ENCODE peak calls at places on chromosomes 7 and 10, in seven cellular contexts. V is neural progenitor cell, Q is brain microvascular endothelial cell, A is adrenal gland, C is sigmoid colon, X is body of pancreas, E is spleen. B is an unnamed sample.

GRCh38 chr7:3056713-3057388 is 13.2 kb upstream of the CARD11 start:
- DNase-seq in E (no peak), Q (no peak), X (peak; percentile 18), A (no peak), C (no peak), V (no peak), B (no peak)

GRCh38 chr7:157715071-157715937 is 378.5 kb downstream of the DNAJB6 start:
- DNase-seq in Q (no peak), C (peak; percentile 44), V (no peak), X (no peak), E (peak; percentile 65), A (no peak), B (peak; percentile 36)

GRCh38 chr10:17115683-17116082 is 13.9 kb downstream of the CUBN start:
- DNase-seq in A (no peak), C (no peak), V (no peak), E (no peak), X (no peak), Q (peak; percentile 44), B (no peak)

GRCh38 chr7:10685040-10685439 is 288.6 kb upstream of the PHF14 start:
- DNase-seq in V (no peak), Q (no peak), A (no peak), C (no peak), X (no peak), E (no peak), B (no peak)

GRCh38 chr10:64535131-64535867 is 1014.1 kb downstream of the REEP3 start:
- DNase-seq in C (no peak), V (no peak), E (no peak), Q (no peak), A (no peak), X (no peak), B (no peak)

GRCh38 chr10:1255166-1255565 is 199.0 kb downstream of the WDR37 start:
- DNase-seq in A (no peak), E (peak; percentile 58), V (no peak), Q (peak; percentile 9), X (no peak), C (no peak), B (no peak)

GRCh38 chr10:11042375-11042774 is 24.7 kb downstream of the CELF2 start:
- DNase-seq in V (no peak), E (no peak), X (no peak), C (no peak), A (no peak), Q (peak; percentile 53), B (no peak)

GRCh38 chr7:102875700-102876192 is 37.1 kb upstream of the LRRC17 start:
- DNase-seq in A (no peak), Q (peak; percentile 99), C (no peak), X (peak; percentile 55), E (no peak), V (no peak), B (peak; percentile 93)

GRCh38 chr10:78905015-78905939 is 163.5 kb upstream of the ZMIZ1 start:
- DNase-seq in Q (no peak), C (no peak), X (no peak), A (peak; percentile 11), V (no peak), E (no peak), B (no peak)

GRCh38 chr7:116212859-116213258 is 2.5 kb downstream of the TES start:
- DNase-seq in E (no peak), V (no peak), Q (no peak), C (no peak), X (no peak), A (no peak), B (no peak)

GRCh38 chr7:74612015-74612829 is 45.3 kb upstream of the GTF2I start:
- DNase-seq in X (peak; percentile 53), Q (peak; percentile 33), A (no peak), V (peak; percentile 18), E (no peak), C (peak; percentile 66), B (no peak)

GRCh38 chr10:14879801-14880193 is 1.1 kb downstream of the SUV39H2 start:
- DNase-seq in Q (no peak), E (no peak), A (no peak), X (no peak), C (no peak), V (no peak), B (no peak)

GRCh38 chr10:70588255-70588654 is 14.3 kb downstream of the PRF1 start:
- DNase-seq in V (no peak), E (no peak), Q (no peak), X (no peak), C (no peak), A (no peak), B (peak; percentile 5)

GRCh38 chr10:58608826-58609225 is 96.2 kb downstream of the BICC1 start:
- DNase-seq in V (no peak), C (no peak), X (no peak), Q (no peak), A (no peak), E (no peak), B (no peak)

GRCh38 chr7:106367018-106367420 is 82.2 kb upstream of the NAMPT start:
- DNase-seq in E (peak; percentile 79), A (no peak), C (no peak), X (no peak), Q (peak; percentile 14), V (peak; percentile 39), B (peak; percentile 45)

GRCh38 chr7:155299539-155300202 is 2.0 kb downstream of the INSIG1 start:
- DNase-seq in A (no peak), Q (no peak), E (no peak), V (peak; percentile 56), C (no peak), X (no peak), B (no peak)

GRCh38 chr10:93473161-93473560 is 9.0 kb downstream of the MYOF start:
- DNase-seq in Q (no peak), C (peak; percentile 36), X (no peak), E (no peak), A (no peak), V (no peak), B (no peak)

GRCh38 chr10:93475227-93475626 is 6.9 kb downstream of the MYOF start:
- DNase-seq in E (no peak), V (no peak), A (no peak), X (no peak), Q (no peak), C (no peak), B (no peak)

GRCh38 chr10:93473804-93474472 is 8.2 kb downstream of the MYOF start:
- DNase-seq in E (no peak), Q (no peak), X (no peak), A (no peak), C (peak; percentile 50), V (no peak), B (no peak)

GRCh38 chr10:93476756-93477155 is 5.4 kb downstream of the MYOF start:
- DNase-seq in V (no peak), Q (no peak), C (no peak), A (no peak), E (no peak), X (no peak), B (no peak)

DNA sequence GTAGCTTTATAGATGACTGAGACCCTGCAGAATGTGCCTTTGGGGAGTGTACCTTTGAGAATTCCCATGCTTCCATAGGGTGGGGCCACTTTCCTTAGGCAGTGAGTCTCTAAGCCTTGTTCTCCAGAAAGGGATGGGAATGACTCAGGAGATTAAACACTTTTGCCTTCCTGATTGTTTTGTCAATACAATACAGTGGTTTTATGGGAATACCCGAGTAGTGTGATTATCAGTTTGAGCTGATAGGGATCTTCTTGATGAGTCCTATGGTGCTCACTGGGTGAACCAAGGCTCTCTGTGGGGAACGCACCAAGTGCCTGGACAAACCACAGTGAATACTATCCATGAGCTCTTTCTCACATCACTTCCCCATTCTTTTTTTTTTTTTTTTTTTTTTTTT is 6.3 kb downstream of the MYOF start:
- DNase-seq in C (no peak), Q (peak; percentile 63), V (no peak), E (no peak), A (no peak), X (no peak), B (peak; percentile 79)
- H3K4me3 ChIP-seq in C (no peak overlapping the region), Q (no peak overlapping the region), V (no peak overlapping the region), E (no peak overlapping the region), A (no peak overlapping the region), X (no peak overlapping the region), B (no peak overlapping the region)

DNA sequence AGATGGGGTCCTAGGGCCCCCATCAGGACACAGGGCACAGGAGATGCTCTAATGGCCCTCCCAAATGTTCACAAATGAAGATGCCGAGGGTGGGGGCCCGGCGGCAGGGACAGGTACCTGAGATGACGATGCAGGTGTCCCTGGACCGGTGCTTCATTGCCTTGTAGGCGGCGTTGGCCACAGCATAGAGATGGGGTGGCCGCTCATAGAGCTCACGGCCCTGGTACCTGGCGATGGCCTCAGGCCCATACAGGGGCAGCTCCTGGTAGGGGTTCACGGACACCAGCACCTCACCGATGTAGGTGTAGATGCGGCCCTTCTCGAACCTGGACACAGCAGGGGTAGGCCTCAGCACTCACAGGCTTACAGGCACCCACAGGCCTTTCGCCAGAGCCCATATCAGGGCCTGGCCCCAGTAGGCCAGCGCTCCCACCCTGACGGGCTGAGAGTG is 2.0 kb downstream of the MYO1G start:
- DNase-seq in X (no peak), V (no peak), A (no peak), E (peak; percentile 82), C (no peak), Q (no peak), B (no peak)
- H3K4me3 ChIP-seq in X (no peak overlapping the region), V (no peak overlapping the region), A (no peak overlapping the region), E (peak overlapping the region; percentile 50), C (no peak overlapping the region), Q (no peak overlapping the region), B (no peak overlapping the region)

GRCh38 chr7:66642932-66643331 is 14.3 kb downstream of the KCTD7 start:
- DNase-seq in X (no peak), C (no peak), A (no peak), V (no peak), Q (no peak), E (no peak), B (no peak)

GRCh38 chr7:66641526-66641871 is 12.8 kb downstream of the KCTD7 start:
- DNase-seq in Q (no peak), V (no peak), C (no peak), A (no peak), X (no peak), E (no peak), B (no peak)

GRCh38 chr7:66642186-66642585 is 13.5 kb downstream of the KCTD7 start:
- DNase-seq in X (no peak), V (no peak), E (no peak), C (no peak), A (no peak), Q (no peak), B (no peak)

GRCh38 chr7:66639773-66640172 is 11.1 kb downstream of the KCTD7 start:
- DNase-seq in C (no peak), X (no peak), V (no peak), Q (no peak), A (no peak), E (no peak), B (no peak)

GRCh38 chr7:66640802-66641525 is 12.3 kb downstream of the KCTD7 start:
- DNase-seq in V (no peak), Q (no peak), A (no peak), C (no peak), X (no peak), E (no peak), B (no peak)
- H3K4me3 ChIP-seq in V (no peak overlapping the region), Q (no peak overlapping the region), A (no peak overlapping the region), C (no peak overlapping the region), X (no peak overlapping the region), E (no peak overlapping the region), B (no peak overlapping the region)

DNA sequence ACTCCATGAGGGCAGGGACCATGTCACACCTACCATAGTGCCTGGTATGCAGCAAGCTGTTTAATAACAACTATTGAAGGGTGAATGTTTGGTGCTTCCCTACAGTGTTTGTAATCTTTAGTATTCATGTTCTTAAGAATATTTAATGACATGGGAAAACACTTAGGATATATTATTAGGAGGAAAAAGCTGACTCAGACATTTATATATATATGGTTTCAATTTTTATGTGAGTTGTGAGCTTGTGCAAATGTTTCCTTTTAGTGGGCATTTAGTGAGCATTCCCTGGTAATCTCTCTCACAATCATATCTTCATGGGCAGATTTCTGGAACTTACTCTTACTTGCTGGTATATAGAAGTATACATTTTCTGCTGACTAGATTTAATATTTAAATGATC is 359.1 kb downstream of the EXOC4 start:
- DNase-seq in E (no peak), Q (no peak), A (no peak), C (no peak), V (no peak), X (no peak), B (no peak)
- H3K4me3 ChIP-seq in E (no peak overlapping the region), Q (no peak overlapping the region), A (no peak overlapping the region), C (no peak overlapping the region), V (no peak overlapping the region), X (no peak overlapping the region), B (no peak overlapping the region)

B was measured in SJSA1.